ENCODE peak calls at places on chromosomes 16 and 17, in ten cellular contexts. O is fibroblast of lung, I is pancreas, Q is ascending aorta, L is transverse colon, Y is hepatocyte, S is OCI-LY7, C is lung, D is PC-9, P is tibial artery. R is an unnamed sample.

GRCh38 chr16:11047057-11047456 is 102.7 kb downstream of the CLEC16A start:
- DNase-seq in O (peak; percentile 71), D (no peak), Q (no peak), P (no peak), L (no peak), I (no peak), S (no peak), C (no peak), Y (peak; percentile 31), R (peak; percentile 71)

GRCh38 chr16:12160249-12160648 is 183.7 kb downstream of the SNX29 start:
- DNase-seq in D (no peak), L (no peak), C (no peak), I (no peak), P (no peak), Q (no peak), S (no peak), O (peak; percentile 77), Y (no peak), R (no peak)

GRCh38 chr16:19227643-19228042 is 57.9 kb upstream of the CLEC19A start:
- DNase-seq in S (no peak), D (no peak), L (no peak), O (peak; percentile 27), Y (no peak), P (no peak), I (no peak), C (no peak), Q (peak; percentile 40), R (no peak)

GRCh38 chr16:9607512-9608230 is 516.2 kb downstream of the HAPSTR1 start:
- DNase-seq in I (no peak), C (no peak), Y (no peak), S (no peak), D (no peak), Q (no peak), O (peak; percentile 21), L (no peak), P (no peak), R (no peak)

GRCh38 chr16:86515780-86516617 is 5.7 kb downstream of the FOXF1 start:
- DNase-seq in D (no peak), S (no peak), O (peak; percentile 74), L (no peak), I (no peak), Y (no peak), C (no peak), P (no peak), Q (no peak), R (peak; percentile 62)

GRCh38 chr16:19696312-19696711 is 21.7 kb downstream of the KNOP1 start:
- DNase-seq in D (peak; percentile 80), I (peak; percentile 77), Q (peak; percentile 83), O (peak; percentile 90), Y (peak; percentile 63), L (peak; percentile 92), C (peak; percentile 78), S (no peak), P (peak; percentile 87), R (no peak)

GRCh38 chr17:15884731-15885130 is 60.2 kb upstream of the ADORA2B start:
- DNase-seq in O (peak; percentile 79), Y (no peak), D (no peak), L (no peak), I (no peak), P (no peak), S (no peak), Q (no peak), C (no peak), R (peak; percentile 76)

GRCh38 chr16:70737377-70738082 is 51.7 kb upstream of the MTSS2 start:
- DNase-seq in O (peak; percentile 80), D (peak; percentile 58), P (peak; percentile 95), Y (peak; percentile 79), I (no peak), Q (peak; percentile 85), C (peak; percentile 52), S (peak; percentile 65), L (peak; percentile 77), R (peak; percentile 47)

GRCh38 chr16:84514874-84515835 is 10.7 kb upstream of the MEAK7 start:
- DNase-seq in S (peak; percentile 76), O (no peak), P (no peak), Q (no peak), D (peak; percentile 34), L (peak; percentile 72), C (peak; percentile 62), I (no peak), Y (peak; percentile 45), R (no peak)

GRCh38 chr17:53092072-53092471 is 730.7 kb upstream of the KIF2B start:
- DNase-seq in O (no peak), S (no peak), C (no peak), D (no peak), Y (no peak), Q (no peak), L (no peak), P (no peak), I (no peak), R (no peak)

GRCh38 chr16:58454856-58455255 is 45.1 kb upstream of the NDRG4 start:
- DNase-seq in P (no peak), Q (no peak), L (no peak), Y (no peak), S (no peak), O (no peak), I (no peak), C (no peak), D (no peak), R (no peak)

GRCh38 chr16:61243954-61244353 is 792.3 kb downstream of the CDH8 start:
- DNase-seq in P (no peak), D (no peak), C (no peak), Q (no peak), I (no peak), Y (no peak), L (no peak), S (no peak), O (no peak), R (no peak)

GRCh38 chr17:48335858-48336500 is 94.0 kb downstream of the SKAP1 start:
- DNase-seq in Q (no peak), S (peak; percentile 71), L (no peak), P (no peak), C (no peak), Y (peak; percentile 54), I (no peak), D (no peak), O (peak; percentile 33), R (peak; percentile 53)

GRCh38 chr17:42438600-42439567 is 15.8 kb upstream of the CAVIN1 start:
- DNase-seq in D (no peak), O (no peak), I (no peak), Y (no peak), P (no peak), Q (no peak), C (no peak), S (peak; percentile 82), L (peak; percentile 56), R (no peak)
- TF ChIP-seq CTCF in D (peak; percentile 57), O (peak; percentile 35), I (peak; percentile 15), Y (peak; percentile 33), P (peak; percentile 19), Q (peak; percentile 13), C (peak; percentile 19), S (peak; percentile 77), L (peak; percentile 31), R (peak; percentile 59)

DNA sequence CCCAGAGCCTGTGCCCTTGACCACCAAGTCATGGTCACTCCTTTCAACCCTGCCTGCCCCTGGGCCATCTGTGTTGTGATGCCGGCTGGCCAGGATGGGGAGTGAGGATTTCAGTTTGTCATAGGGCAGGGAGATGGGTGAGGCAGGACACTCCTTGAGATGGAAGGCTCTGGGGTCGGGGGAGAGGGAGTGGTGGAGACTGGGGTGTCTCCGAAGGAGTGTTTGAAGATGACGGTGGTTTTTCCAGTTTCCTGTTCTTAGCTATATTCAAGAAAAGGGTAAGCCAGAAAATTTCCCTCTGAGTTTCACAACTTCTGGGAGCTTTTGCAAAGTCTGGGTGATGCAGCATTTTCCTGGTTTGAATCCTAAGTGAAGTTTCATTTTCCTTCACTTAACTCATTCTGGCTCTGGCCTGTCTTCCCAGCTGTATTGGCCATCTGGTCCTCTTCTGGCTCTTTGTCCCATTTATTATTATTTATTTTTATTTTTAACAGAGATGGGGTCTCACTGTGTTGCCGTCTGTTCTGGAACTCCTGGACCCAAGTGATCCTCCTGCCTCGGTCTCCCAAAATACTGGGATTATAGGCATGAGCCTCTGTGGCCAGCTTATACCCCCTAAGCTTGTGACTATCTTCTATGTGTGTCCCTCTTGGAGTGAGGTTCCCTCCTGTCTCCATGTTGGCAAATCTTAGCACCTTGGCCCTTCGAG is 27.7 kb downstream of the ABCC1 start:
- DNase-seq in S (no peak), Y (no peak), C (no peak), P (no peak), I (no peak), L (no peak), D (no peak), O (peak; percentile 34), Q (peak; percentile 82), R (no peak)
- H3K27ac ChIP-seq in S (no peak overlapping the region), Y (peak overlapping the region; percentile 76), C (peak overlapping the region; percentile 14), P (peak overlapping the region; percentile 71), I (no peak overlapping the region), L (peak overlapping the region; percentile 53), D (peak overlapping the region; percentile 49), O (peak overlapping the region; percentile 94), Q (peak overlapping the region; percentile 94), R (no peak overlapping the region)

DNA sequence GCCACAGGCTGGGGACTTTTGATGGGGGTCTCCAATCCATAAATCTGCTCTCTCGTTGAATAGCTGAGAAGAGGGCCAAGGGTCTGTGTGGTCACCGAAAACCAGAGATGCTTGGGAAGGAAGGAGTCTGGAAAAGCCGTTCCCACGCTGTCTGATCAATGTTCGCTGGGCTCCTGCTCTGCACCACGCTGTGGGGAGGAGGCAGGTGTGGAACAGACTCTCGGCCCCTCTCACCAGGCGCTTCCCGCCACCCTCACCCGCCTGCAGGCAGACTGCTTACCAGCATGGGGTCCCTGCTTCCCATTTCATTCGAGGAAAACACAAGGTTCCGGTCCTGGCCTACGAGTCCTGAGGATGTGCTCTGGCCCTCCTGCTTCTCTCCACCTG is 702 bp upstream of the ALDH3A1 start:
- DNase-seq in Q (no peak), L (no peak), O (no peak), D (no peak), S (no peak), Y (no peak), I (no peak), P (no peak), C (no peak), R (no peak)
- H3K4me1 ChIP-seq in Q (peaks cover 34% of the 10 kb centered on the region), L (peaks cover 44% of the 10 kb centered on the region), O (no peaks in the 10 kb centered on the region), D (peaks cover 80% of the 10 kb centered on the region), S (no peaks in the 10 kb centered on the region), Y (peaks cover 10% of the 10 kb centered on the region), I (no peaks in the 10 kb centered on the region), P (peaks cover 34% of the 10 kb centered on the region), C (peaks cover 5% of the 10 kb centered on the region), R (no peaks in the 10 kb centered on the region)

DNA sequence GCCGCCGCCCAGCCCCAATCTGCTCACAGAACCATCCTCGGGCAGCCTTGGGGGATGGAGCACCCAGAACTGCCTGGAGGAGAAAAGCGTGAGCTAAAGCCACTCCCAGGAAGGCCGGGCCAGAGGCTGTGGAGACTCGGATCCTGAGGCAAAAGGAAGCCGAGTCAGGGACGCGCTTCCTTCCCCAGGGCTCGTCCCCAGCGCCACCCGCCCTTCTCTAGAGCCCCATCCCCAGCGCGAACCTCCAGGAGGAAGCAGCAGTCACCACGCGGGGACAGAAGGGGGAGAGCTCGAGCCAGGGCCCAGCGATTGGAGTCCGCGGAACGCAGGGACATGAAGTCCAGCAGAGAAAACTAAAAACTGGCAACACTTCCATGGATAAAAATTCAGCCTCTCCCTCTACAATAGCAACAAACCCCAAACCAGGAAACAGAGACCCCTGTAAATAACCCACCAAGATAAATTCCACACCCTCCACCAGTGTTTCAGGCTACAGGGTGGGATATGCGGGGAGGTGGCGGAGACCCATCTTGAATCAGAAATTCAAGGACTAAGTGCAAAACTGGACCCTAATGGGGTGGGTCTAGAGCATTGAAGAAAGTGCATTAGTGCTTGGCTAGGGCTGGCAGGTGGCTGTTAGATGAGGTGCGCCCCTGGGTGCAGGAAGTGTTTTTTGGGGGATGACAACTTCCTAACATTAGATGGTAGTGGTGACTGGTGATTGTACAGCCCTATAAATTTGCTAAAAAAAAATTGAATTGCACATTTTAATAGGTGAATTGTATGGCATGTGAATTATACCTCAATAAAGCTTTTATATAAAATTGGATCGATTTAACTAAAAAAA is 116.1 kb upstream of the METRNL start:
- DNase-seq in S (peak; percentile 33), Q (peak; percentile 89), Y (peak; percentile 90), D (peak; percentile 15), L (peak; percentile 76), I (peak; percentile 71), O (peak; percentile 62), C (peak; percentile 78), P (peak; percentile 91), R (peak; percentile 86)
- TF ChIP-seq CTCF in S (peak; percentile 62), Q (peak; percentile 79), Y (peak; percentile 86), D (no peak), L (peak; percentile 70), I (peak; percentile 26), O (peak; percentile 83), C (peak; percentile 54), P (peak; percentile 84), R (peak; percentile 89)